ENCODE peak calls at places on chromosomes 4 and X, in five cellular contexts. One of them, this sample, is unnamed. For H3K36me3, the result is how much of the 10 kb centered on the place peaks cover.

GRCh38 chr4:23202712-23203247 is 510.0 kb downstream of the GBA3 start:
- DNase-seq in effector memory CD4-positive, alpha-beta T cell: no peak
- DNase-seq in CD8-positive, alpha-beta T cell: no peak
- DNase-seq in H7: no peak
- DNase-seq in endodermal cell: no peak
- DNase-seq in this sample: no peak

GRCh38 chr4:139018971-139019758 is 3.6 kb downstream of the NOCT start:
- DNase-seq in effector memory CD4-positive, alpha-beta T cell: no peak
- DNase-seq in CD8-positive, alpha-beta T cell: no peak
- DNase-seq in H7: no peak
- DNase-seq in endodermal cell: peak
- DNase-seq in this sample: no peak

GRCh38 chr4:15870079-15870478 is 68.5 kb downstream of the FGFBP1 start:
- DNase-seq in effector memory CD4-positive, alpha-beta T cell: no peak
- DNase-seq in CD8-positive, alpha-beta T cell: no peak
- DNase-seq in H7: no peak
- DNase-seq in endodermal cell: no peak
- DNase-seq in this sample: no peak

GRCh38 chr4:145670422-145670821 is 9.5 kb upstream of the C4orf51 start:
- DNase-seq in effector memory CD4-positive, alpha-beta T cell: no peak
- DNase-seq in CD8-positive, alpha-beta T cell: no peak
- DNase-seq in H7: no peak
- DNase-seq in endodermal cell: no peak
- DNase-seq in this sample: no peak

GRCh38 chr4:128221556-128221955 is 66.1 kb downstream of the PGRMC2 start:
- DNase-seq in effector memory CD4-positive, alpha-beta T cell: no peak
- DNase-seq in CD8-positive, alpha-beta T cell: no peak
- DNase-seq in H7: no peak
- DNase-seq in endodermal cell: no peak
- DNase-seq in this sample: no peak

GRCh38 chr4:165118256-165118909 is 5.7 kb upstream of the TMEM192 start:
- DNase-seq in effector memory CD4-positive, alpha-beta T cell: no peak
- DNase-seq in CD8-positive, alpha-beta T cell: no peak
- DNase-seq in H7: no peak
- DNase-seq in endodermal cell: no peak
- DNase-seq in this sample: no peak

GRCh38 chrX:101803451-101803850 is 128.4 kb downstream of the ZMAT1 start:
- DNase-seq in effector memory CD4-positive, alpha-beta T cell: no peak
- DNase-seq in CD8-positive, alpha-beta T cell: no peak
- DNase-seq in H7: no peak
- DNase-seq in endodermal cell: peak
- DNase-seq in this sample: peak

GRCh38 chr4:126718161-126718560 is 914.6 kb upstream of the INTU start:
- DNase-seq in effector memory CD4-positive, alpha-beta T cell: no peak
- DNase-seq in CD8-positive, alpha-beta T cell: no peak
- DNase-seq in H7: no peak
- DNase-seq in endodermal cell: no peak
- DNase-seq in this sample: no peak

GRCh38 chr4:150310159-150310895 is 232.1 kb downstream of the DCLK2 start:
- DNase-seq in effector memory CD4-positive, alpha-beta T cell: no peak
- DNase-seq in CD8-positive, alpha-beta T cell: no peak
- DNase-seq in H7: no peak
- DNase-seq in endodermal cell: no peak
- DNase-seq in this sample: no peak

GRCh38 chr4:145565328-145565727 is 53.9 kb upstream of the MMAA start:
- DNase-seq in effector memory CD4-positive, alpha-beta T cell: no peak
- DNase-seq in CD8-positive, alpha-beta T cell: no peak
- DNase-seq in H7: no peak
- DNase-seq in endodermal cell: no peak
- DNase-seq in this sample: no peak

GRCh38 chr4:61996943-61997342 is 796.8 kb downstream of the ADGRL3 start:
- DNase-seq in effector memory CD4-positive, alpha-beta T cell: no peak
- DNase-seq in CD8-positive, alpha-beta T cell: no peak
- DNase-seq in H7: no peak
- DNase-seq in endodermal cell: no peak
- DNase-seq in this sample: no peak

GRCh38 chr4:157217708-157218107 is 2.8 kb upstream of the GRIA2 start:
- DNase-seq in effector memory CD4-positive, alpha-beta T cell: no peak
- DNase-seq in CD8-positive, alpha-beta T cell: no peak
- DNase-seq in H7: no peak
- DNase-seq in endodermal cell: no peak
- DNase-seq in this sample: peak

GRCh38 chrX:45710081-45710801 is 509.6 kb upstream of the DIPK2B start:
- DNase-seq in effector memory CD4-positive, alpha-beta T cell: no peak
- DNase-seq in CD8-positive, alpha-beta T cell: no peak
- DNase-seq in H7: no peak
- DNase-seq in endodermal cell: no peak
- DNase-seq in this sample: peak

GRCh38 chr4:88908521-88908920 is 148.5 kb downstream of the FAM13A start:
- DNase-seq in effector memory CD4-positive, alpha-beta T cell: no peak
- DNase-seq in CD8-positive, alpha-beta T cell: no peak
- DNase-seq in H7: no peak
- DNase-seq in endodermal cell: no peak
- DNase-seq in this sample: no peak

GRCh38 chr4:156732634-156733033 is 239.0 kb downstream of the PDGFC start:
- DNase-seq in effector memory CD4-positive, alpha-beta T cell: no peak
- DNase-seq in CD8-positive, alpha-beta T cell: no peak
- DNase-seq in H7: no peak
- DNase-seq in endodermal cell: no peak
- DNase-seq in this sample: peak

GRCh38 chr4:162891788-162892707 is 274.6 kb downstream of the NAF1 start:
- DNase-seq in effector memory CD4-positive, alpha-beta T cell: no peak
- DNase-seq in CD8-positive, alpha-beta T cell: no peak
- DNase-seq in H7: no peak
- DNase-seq in endodermal cell: no peak
- DNase-seq in this sample: peak

GRCh38 chr4:73221734-73222133 is 36.9 kb downstream of the ANKRD17 start:
- DNase-seq in effector memory CD4-positive, alpha-beta T cell: no peak
- DNase-seq in CD8-positive, alpha-beta T cell: no peak
- DNase-seq in H7: no peak
- DNase-seq in endodermal cell: no peak
- DNase-seq in this sample: no peak

GRCh38 chr4:28879900-28880299 is 1840.3 kb upstream of the PCDH7 start:
- DNase-seq in effector memory CD4-positive, alpha-beta T cell: no peak
- DNase-seq in CD8-positive, alpha-beta T cell: no peak
- DNase-seq in H7: no peak
- DNase-seq in endodermal cell: no peak
- DNase-seq in this sample: no peak

GRCh38 chr4:53119685-53120084 is 246.2 kb downstream of the SCFD2 start:
- DNase-seq in effector memory CD4-positive, alpha-beta T cell: no peak
- DNase-seq in CD8-positive, alpha-beta T cell: no peak
- DNase-seq in H7: no peak
- DNase-seq in endodermal cell: peak
- DNase-seq in this sample: peak

GRCh38 chr4:142282870-142283431 is 563.1 kb downstream of the INPP4B start:
- DNase-seq in effector memory CD4-positive, alpha-beta T cell: no peak
- DNase-seq in CD8-positive, alpha-beta T cell: peak
- DNase-seq in H7: no peak
- DNase-seq in endodermal cell: peak
- DNase-seq in this sample: no peak

GRCh38 chr4:159547645-159548308 is 444.9 kb downstream of the RAPGEF2 start:
- DNase-seq in effector memory CD4-positive, alpha-beta T cell: no peak
- DNase-seq in CD8-positive, alpha-beta T cell: no peak
- DNase-seq in H7: no peak
- DNase-seq in endodermal cell: no peak
- DNase-seq in this sample: peak

GRCh38 chr4:55758570-55758969 is 61.0 kb upstream of the EXOC1L start:
- DNase-seq in effector memory CD4-positive, alpha-beta T cell: no peak
- DNase-seq in CD8-positive, alpha-beta T cell: no peak
- DNase-seq in H7: no peak
- DNase-seq in endodermal cell: no peak
- DNase-seq in this sample: no peak

GRCh38 chrX:73944582-73944947 is 359.4 kb upstream of the ZCCHC13 start:
- DNase-seq in effector memory CD4-positive, alpha-beta T cell: no peak
- DNase-seq in CD8-positive, alpha-beta T cell: no peak
- DNase-seq in H7: peak
- DNase-seq in endodermal cell: no peak
- DNase-seq in this sample: no peak

GRCh38 chr4:108622828-108623227 is 2.5 kb downstream of the RPL34 start:
- DNase-seq in effector memory CD4-positive, alpha-beta T cell: no peak
- DNase-seq in CD8-positive, alpha-beta T cell: no peak
- DNase-seq in H7: no peak
- DNase-seq in endodermal cell: no peak
- DNase-seq in this sample: no peak
- H3K36me3 ChIP-seq in effector memory CD4-positive, alpha-beta T cell: half or more
- H3K36me3 ChIP-seq in CD8-positive, alpha-beta T cell: under half
- H3K36me3 ChIP-seq in H7: under half
- H3K36me3 ChIP-seq in endodermal cell: half or more
- H3K36me3 ChIP-seq in this sample: under half

GRCh38 chr4:183256343-183256742 is 63.7 kb downstream of the CLDN22 start:
- DNase-seq in effector memory CD4-positive, alpha-beta T cell: no peak
- DNase-seq in CD8-positive, alpha-beta T cell: no peak
- DNase-seq in H7: no peak
- DNase-seq in endodermal cell: no peak
- DNase-seq in this sample: no peak
- H3K36me3 ChIP-seq in effector memory CD4-positive, alpha-beta T cell: under half
- H3K36me3 ChIP-seq in CD8-positive, alpha-beta T cell: under half
- H3K36me3 ChIP-seq in H7: under half
- H3K36me3 ChIP-seq in endodermal cell: half or more
- H3K36me3 ChIP-seq in this sample: under half

GRCh38 chr4:5755161-5755560 is 44.2 kb downstream of the EVC start:
- DNase-seq in effector memory CD4-positive, alpha-beta T cell: no peak
- DNase-seq in CD8-positive, alpha-beta T cell: no peak
- DNase-seq in H7: no peak
- DNase-seq in endodermal cell: no peak
- DNase-seq in this sample: no peak
- H3K36me3 ChIP-seq in effector memory CD4-positive, alpha-beta T cell: under half
- H3K36me3 ChIP-seq in CD8-positive, alpha-beta T cell: under half
- H3K36me3 ChIP-seq in H7: under half
- H3K36me3 ChIP-seq in endodermal cell: under half
- H3K36me3 ChIP-seq in this sample: under half

GRCh38 chr4:3235581-3235980 is 13.4 kb upstream of the MSANTD1 start:
- DNase-seq in effector memory CD4-positive, alpha-beta T cell: no peak
- DNase-seq in CD8-positive, alpha-beta T cell: no peak
- DNase-seq in H7: no peak
- DNase-seq in endodermal cell: no peak
- DNase-seq in this sample: no peak
- H3K36me3 ChIP-seq in effector memory CD4-positive, alpha-beta T cell: half or more
- H3K36me3 ChIP-seq in CD8-positive, alpha-beta T cell: under half
- H3K36me3 ChIP-seq in H7: under half
- H3K36me3 ChIP-seq in endodermal cell: half or more
- H3K36me3 ChIP-seq in this sample: under half

DNA sequence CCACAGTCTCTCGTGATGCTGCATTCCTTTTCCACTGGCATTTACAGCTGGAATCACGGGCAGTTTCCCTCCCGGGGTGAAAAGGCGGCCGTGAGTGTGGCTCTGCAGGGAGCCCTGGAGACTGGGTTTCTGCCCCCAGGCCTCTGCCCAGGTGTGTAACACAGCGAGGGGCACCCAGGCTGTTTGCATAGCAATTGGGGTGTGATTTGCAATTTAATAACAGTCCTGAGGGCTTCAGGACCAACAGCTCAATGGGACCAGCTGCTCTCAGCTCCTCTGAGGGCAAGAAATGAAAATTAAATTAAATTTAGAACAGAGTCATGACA is 99.0 kb upstream of the SHOX start:
- DNase-seq in effector memory CD4-positive, alpha-beta T cell: no peak
- DNase-seq in CD8-positive, alpha-beta T cell: no peak
- DNase-seq in H7: no peak
- DNase-seq in endodermal cell: peak
- DNase-seq in this sample: no peak
- H3K36me3 ChIP-seq in effector memory CD4-positive, alpha-beta T cell: under half
- H3K36me3 ChIP-seq in CD8-positive, alpha-beta T cell: under half
- H3K36me3 ChIP-seq in H7: under half
- H3K36me3 ChIP-seq in endodermal cell: under half
- H3K36me3 ChIP-seq in this sample: under half

GRCh38 chrX:154470914-154471568 is 8.0 kb downstream of the LAGE3 start:
- DNase-seq in effector memory CD4-positive, alpha-beta T cell: no peak
- DNase-seq in CD8-positive, alpha-beta T cell: no peak
- DNase-seq in H7: no peak
- DNase-seq in endodermal cell: no peak
- DNase-seq in this sample: no peak
- H3K36me3 ChIP-seq in effector memory CD4-positive, alpha-beta T cell: under half
- H3K36me3 ChIP-seq in CD8-positive, alpha-beta T cell: under half
- H3K36me3 ChIP-seq in H7: under half
- H3K36me3 ChIP-seq in endodermal cell: under half
- H3K36me3 ChIP-seq in this sample: under half

GRCh38 chrX:46903458-46904242 is 8.6 kb upstream of the JADE3 start:
- DNase-seq in effector memory CD4-positive, alpha-beta T cell: peak
- DNase-seq in CD8-positive, alpha-beta T cell: peak
- DNase-seq in H7: peak
- DNase-seq in endodermal cell: peak
- DNase-seq in this sample: peak

GRCh38 chrX:46898207-46898606 is 14.0 kb upstream of the JADE3 start:
- DNase-seq in effector memory CD4-positive, alpha-beta T cell: no peak
- DNase-seq in CD8-positive, alpha-beta T cell: no peak
- DNase-seq in H7: no peak
- DNase-seq in endodermal cell: no peak
- DNase-seq in this sample: no peak
- H3K36me3 ChIP-seq in effector memory CD4-positive, alpha-beta T cell: under half
- H3K36me3 ChIP-seq in CD8-positive, alpha-beta T cell: under half
- H3K36me3 ChIP-seq in H7: under half
- H3K36me3 ChIP-seq in endodermal cell: under half
- H3K36me3 ChIP-seq in this sample: under half

DNA sequence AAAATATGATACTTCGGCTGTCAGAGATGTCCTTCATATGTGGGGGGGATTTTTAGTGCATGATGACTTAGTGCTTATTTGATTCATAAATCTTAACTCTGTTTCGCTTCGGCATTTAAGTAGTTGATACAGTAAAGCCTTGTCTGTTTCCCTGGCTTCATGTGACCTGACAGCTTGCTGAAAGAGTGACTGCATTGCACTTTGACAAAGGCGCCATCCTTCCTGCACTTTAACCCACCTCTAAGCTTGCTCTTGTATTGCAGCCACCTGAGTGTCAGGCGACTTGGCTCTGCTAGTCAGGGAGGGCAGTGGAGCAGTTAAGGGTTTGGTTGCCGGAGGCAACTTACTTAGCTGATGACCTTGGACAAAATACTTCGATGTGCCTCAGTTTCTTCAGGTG is 65.5 kb downstream of the PTTG2 start:
- DNase-seq in effector memory CD4-positive, alpha-beta T cell: no peak
- DNase-seq in CD8-positive, alpha-beta T cell: no peak
- DNase-seq in H7: no peak
- DNase-seq in endodermal cell: no peak
- DNase-seq in this sample: no peak
- H3K36me3 ChIP-seq in effector memory CD4-positive, alpha-beta T cell: under half
- H3K36me3 ChIP-seq in CD8-positive, alpha-beta T cell: under half
- H3K36me3 ChIP-seq in H7: under half
- H3K36me3 ChIP-seq in endodermal cell: under half
- H3K36me3 ChIP-seq in this sample: under half

This sample was measured in bronchial epithelial cell.